ENCODE peak calls at places on chromosome 1, in seven cellular contexts. Y is non-pigmented ciliary epithelial cell, J is ACHN, A is hepatocyte, U is dermis blood vessel endothelial cell, D is RWPE1, C is EH. T is an unnamed sample.

GRCh38 chr1:117685936-117686806 is 80.3 kb downstream of the TENT5C start:
- DNase-seq in Y (no peak), J (no peak), A (no peak), U (no peak), D (no peak), C (no peak), T (no peak)

GRCh38 chr1:67230539-67230938 is 64.3 kb downstream of the IL23R start:
- DNase-seq in Y (no peak), J (no peak), A (no peak), U (no peak), D (peak), C (no peak), T (no peak)

GRCh38 chr1:76038306-76039004 is 36.1 kb upstream of the ST6GALNAC3 start:
- DNase-seq in Y (no peak), J (no peak), A (no peak), U (no peak), D (no peak), C (peak), T (peak)

GRCh38 chr1:166944186-166944967 is 31.0 kb downstream of the ILDR2 start:
- DNase-seq in Y (peak), J (peak), A (no peak), U (no peak), D (no peak), C (peak), T (no peak)

GRCh38 chr1:106049595-106049994 is 1006.9 kb upstream of the PRMT6 start:
- DNase-seq in Y (no peak), J (no peak), A (peak), U (no peak), D (no peak), C (no peak), T (peak)

GRCh38 chr1:46520063-46520911 is 30.7 kb downstream of the DMBX1 start:
- DNase-seq in Y (peak), J (peak), A (peak), U (no peak), D (peak), C (peak), T (peak)

GRCh38 chr1:169759038-169759437 is 25.2 kb upstream of the SELE start:
- DNase-seq in Y (no peak), J (no peak), A (no peak), U (no peak), D (no peak), C (no peak), T (no peak)

GRCh38 chr1:233389867-233390266 is 62.3 kb downstream of the MAP3K21 start:
- DNase-seq in Y (no peak), J (no peak), A (no peak), U (no peak), D (no peak), C (no peak), T (no peak)

GRCh38 chr1:203099121-203099520 is 13.3 kb upstream of the MYOG start:
- DNase-seq in Y (no peak), J (no peak), A (no peak), U (no peak), D (no peak), C (peak), T (no peak)

GRCh38 chr1:182709225-182709764 is 24.9 kb upstream of the RGS8 start:
- DNase-seq in Y (no peak), J (no peak), A (no peak), U (no peak), D (no peak), C (no peak), T (no peak)

GRCh38 chr1:240491156-240491555 is 120.8 kb downstream of the GREM2 start:
- DNase-seq in Y (peak), J (peak), A (no peak), U (no peak), D (peak), C (peak), T (peak)

GRCh38 chr1:74534241-74534640 is 21.8 kb upstream of the LRRC53 start:
- DNase-seq in Y (peak), J (peak), A (no peak), U (no peak), D (no peak), C (peak), T (no peak)

GRCh38 chr1:41713557-41714327 is 205.0 kb downstream of the HIVEP3 start:
- DNase-seq in Y (peak), J (peak), A (peak), U (peak), D (peak), C (peak), T (peak)

GRCh38 chr1:59012378-59012777 is 228.5 kb upstream of the JUN start:
- DNase-seq in Y (no peak), J (no peak), A (no peak), U (no peak), D (no peak), C (no peak), T (no peak)

GRCh38 chr1:56320873-56321272 is 258.5 kb downstream of the PLPP3 start:
- DNase-seq in Y (no peak), J (no peak), A (no peak), U (no peak), D (no peak), C (no peak), T (no peak)

GRCh38 chr1:56688522-56689026 is 43.5 kb downstream of the PRKAA2 start:
- DNase-seq in Y (peak), J (peak), A (peak), U (peak), D (peak), C (peak), T (no peak)

GRCh38 chr1:21919520-21919919 is 17.6 kb downstream of the HSPG2 start:
- DNase-seq in Y (no peak), J (peak), A (no peak), U (peak), D (no peak), C (peak), T (no peak)

GRCh38 chr1:168714012-168714411 is 15.0 kb downstream of the DPT start:
- DNase-seq in Y (no peak), J (no peak), A (no peak), U (no peak), D (no peak), C (no peak), T (no peak)

GRCh38 chr1:30611741-30612309 is 111.6 kb downstream of the MATN1 start:
- DNase-seq in Y (no peak), J (no peak), A (peak), U (no peak), D (no peak), C (peak), T (no peak)

GRCh38 chr1:23174383-23175110 is 5.9 kb upstream of the LUZP1 start:
- DNase-seq in Y (no peak), J (no peak), A (no peak), U (no peak), D (no peak), C (no peak), T (no peak)

GRCh38 chr1:92934395-92935378 is 26.6 kb downstream of the DIPK1A start:
- DNase-seq in Y (no peak), J (no peak), A (no peak), U (peak), D (no peak), C (peak), T (peak)